ENCODE peak calls at places on chromosome 11, in seven cellular contexts. U is transverse colon, D is sigmoid colon, T is HCT116, S is adrenal gland, X is tibial nerve, G is body of pancreas. E is an unnamed sample. For H3K4me1, the result is how much of the 10 kb centered on the place peaks cover.

GRCh38 chr11:134939046-134939445 is 527.0 kb upstream of the B3GAT1 start:
- DNase-seq in U (no peak), D (no peak), T (no peak), S (no peak), X (no peak), G (no peak), E (no peak)

GRCh38 chr11:119482561-119483001 is 59.6 kb upstream of the THY1 start:
- DNase-seq in U (no peak), D (no peak), T (no peak), S (peak), X (no peak), G (no peak), E (no peak)

GRCh38 chr11:90222152-90222458 is 744 bp downstream of the CHORDC1 start:
- DNase-seq in U (no peak), D (no peak), T (no peak), S (no peak), X (no peak), G (no peak), E (no peak)

GRCh38 chr11:130882138-130882551 is 34.1 kb downstream of the SNX19 start:
- DNase-seq in U (no peak), D (no peak), T (no peak), S (no peak), X (no peak), G (no peak), E (no peak)

GRCh38 chr11:61826930-61827572 is 1.0 kb upstream of the FADS2 start:
- DNase-seq in U (no peak), D (no peak), T (no peak), S (no peak), X (no peak), G (peak), E (no peak)

GRCh38 chr11:70481625-70482528 is 83.5 kb downstream of the CTTN start:
- DNase-seq in U (peak), D (no peak), T (peak), S (peak), X (no peak), G (no peak), E (no peak)

GRCh38 chr11:103359221-103359620 is 250.0 kb downstream of the DYNC2H1 start:
- DNase-seq in U (no peak), D (no peak), T (no peak), S (no peak), X (no peak), G (no peak), E (no peak)

GRCh38 chr11:473975-474785 is 24.1 kb downstream of the PTDSS2 start:
- DNase-seq in U (no peak), D (no peak), T (no peak), S (no peak), X (no peak), G (no peak), E (no peak)

GRCh38 chr11:63768232-63769043 is at the start of gene ZFTA:
- DNase-seq in U (peak), D (peak), T (no peak), S (peak), X (peak), G (peak), E (no peak)

GRCh38 chr11:6237271-6237670 is 1.6 kb upstream of the CNGA4 start:
- DNase-seq in U (no peak), D (no peak), T (no peak), S (no peak), X (no peak), G (no peak), E (no peak)

GRCh38 chr11:83006877-83007330 is 64.8 kb downstream of the RAB30 start:
- DNase-seq in U (no peak), D (no peak), T (no peak), S (peak), X (no peak), G (peak), E (no peak)

GRCh38 chr11:80109652-80110051 is 668.8 kb upstream of the TENM4 start:
- DNase-seq in U (no peak), D (no peak), T (no peak), S (no peak), X (no peak), G (no peak), E (no peak)

GRCh38 chr11:121212696-121213567 is 79.6 kb upstream of the SC5D start:
- DNase-seq in U (no peak), D (no peak), T (no peak), S (no peak), X (no peak), G (no peak), E (no peak)

GRCh38 chr11:68168694-68169093 is 44.4 kb downstream of the KMT5B start:
- DNase-seq in U (no peak), D (no peak), T (no peak), S (no peak), X (no peak), G (no peak), E (no peak)

GRCh38 chr11:297666-298405 is 1.5 kb downstream of the IFITM5 start:
- DNase-seq in U (no peak), D (peak), T (no peak), S (no peak), X (peak), G (peak), E (no peak)

GRCh38 chr11:27694992-27695391 is 5.3 kb downstream of the BDNF start:
- DNase-seq in U (no peak), D (no peak), T (no peak), S (no peak), X (no peak), G (no peak), E (no peak)

GRCh38 chr11:19714387-19715363 is 2.0 kb downstream of the NAV2 start:
- DNase-seq in U (no peak), D (peak), T (no peak), S (peak), X (no peak), G (peak), E (no peak)

GRCh38 chr11:93784935-93785360 is 866 bp downstream of the MED17 start:
- DNase-seq in U (no peak), D (no peak), T (peak), S (no peak), X (no peak), G (no peak), E (no peak)

GRCh38 chr11:68463714-68464113 is 3.2 kb downstream of the PPP6R3 start:
- DNase-seq in U (no peak), D (no peak), T (no peak), S (no peak), X (no peak), G (no peak), E (no peak)

GRCh38 chr11:28770806-28771205 is 662.6 kb downstream of the METTL15 start:
- DNase-seq in U (no peak), D (no peak), T (no peak), S (no peak), X (no peak), G (no peak), E (no peak)
- TF ChIP-seq POLR2A in U (no peak), D (no peak), T (no peak), S (no peak), X (no peak), G (no peak), E (no peak)

GRCh38 chr11:9799901-9800300 is 136.0 kb downstream of the SWAP70 start:
- DNase-seq in U (no peak), D (no peak), T (no peak), S (no peak), X (no peak), G (no peak), E (no peak)

GRCh38 chr11:9806946-9807687 is 143.2 kb downstream of the SWAP70 start:
- DNase-seq in U (no peak), D (no peak), T (no peak), S (no peak), X (no peak), G (no peak), E (no peak)

GRCh38 chr11:9803685-9804413 is 140.0 kb downstream of the SWAP70 start:
- DNase-seq in U (no peak), D (no peak), T (no peak), S (no peak), X (no peak), G (no peak), E (no peak)

GRCh38 chr11:9804414-9804902 is 140.6 kb downstream of the SWAP70 start:
- DNase-seq in U (no peak), D (no peak), T (no peak), S (no peak), X (no peak), G (no peak), E (no peak)

GRCh38 chr11:9802291-9802861 is 138.5 kb downstream of the SWAP70 start:
- DNase-seq in U (no peak), D (no peak), T (no peak), S (no peak), X (no peak), G (no peak), E (no peak)
- H3K4me1 ChIP-seq in U (under half), D (under half), T (under half), S (under half), X (under half), G (under half), E (under half)

DNA sequence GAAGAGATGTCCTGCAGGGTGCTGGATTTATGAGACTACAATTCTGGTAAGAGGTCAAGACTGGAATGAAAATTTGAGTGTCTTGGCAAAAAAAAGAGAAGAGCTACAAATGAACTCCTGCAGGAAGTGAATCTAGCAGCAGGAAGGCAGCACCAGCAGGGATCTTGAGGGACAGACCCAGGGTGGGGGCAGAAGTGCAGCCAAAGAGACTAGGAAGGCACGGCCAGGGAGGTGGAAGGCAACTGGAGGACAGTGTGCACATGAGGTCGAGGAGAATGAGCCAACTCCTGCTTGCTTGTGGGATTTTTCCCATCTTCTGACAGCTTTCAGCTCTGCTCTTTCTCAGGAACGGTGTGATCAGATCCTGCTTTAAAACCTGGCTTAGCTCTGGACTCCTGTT is 263.2 kb downstream of the BUD13 start:
- DNase-seq in U (no peak), D (no peak), T (no peak), S (no peak), X (no peak), G (no peak), E (no peak)
- TF ChIP-seq POLR2A in U (no peak), D (no peak), T (no peak), S (no peak), X (no peak), G (no peak), E (no peak)

GRCh38 chr11:11989774-11990744 is 18.4 kb downstream of the DKK3 start:
- DNase-seq in U (no peak), D (peak), T (no peak), S (no peak), X (no peak), G (no peak), E (no peak)
- H3K4me1 ChIP-seq in U (under half), D (under half), T (under half), S (under half), X (under half), G (under half), E (under half)

GRCh38 chr11:57741132-57742086 is at the start of gene SELENOH:
- DNase-seq in U (peak), D (peak), T (peak), S (peak), X (peak), G (peak), E (peak)
- TF ChIP-seq POLR2A in U (peak), D (peak), T (peak), S (peak), X (no peak), G (peak), E (no peak)

DNA sequence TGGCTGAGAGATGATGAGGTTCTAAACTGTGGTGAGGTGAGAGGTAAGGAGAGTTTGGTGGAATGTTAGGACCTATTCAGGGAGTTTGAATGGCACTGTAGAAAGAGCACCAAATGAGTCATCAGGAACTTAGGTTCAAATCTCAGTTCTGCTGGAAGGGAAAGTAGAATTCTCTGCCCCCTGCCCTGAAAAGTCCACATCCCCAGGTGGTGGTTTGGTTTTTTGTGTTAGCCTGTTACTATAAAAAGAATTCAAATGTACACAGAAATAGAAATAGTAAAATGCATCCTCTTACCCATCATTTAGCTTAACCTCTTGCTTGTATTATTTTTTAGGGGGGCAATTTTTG is 20.2 kb downstream of the PPFIBP2 start:
- DNase-seq in U (no peak), D (no peak), T (no peak), S (no peak), X (no peak), G (no peak), E (no peak)
- H3K4me1 ChIP-seq in U (under half), D (under half), T (under half), S (under half), X (under half), G (under half), E (under half)

E was measured in esophagus squamous epithelium.